ENCODE peak calls at places on chromosomes 2 and 18, in nine cellular contexts. One of them, this sample, is unnamed.

GRCh38 chr2:1647417-1648240 is 96.7 kb downstream of the PXDN start:
- DNase-seq in SHP77 treated with DMSO at 0.1 percent for 48 hours: no peak
- DNase-seq in activated CD4-positive, alpha-beta memory T cell treated with anti-CD3 and anti-CD28 coated beads for 36 hours: no peak
- DNase-seq in DND-41: no peak
- DNase-seq in AG09309: no peak
- DNase-seq in HuH-7.5: no peak
- DNase-seq in AG08396: no peak
- DNase-seq in stimulated activated CD4-positive, alpha-beta T cell treated with anti-CD3 and anti-CD28 coated beads, Interleukin-1b, Interleukin-23, amount 100 ng/mL, for 1 hour: no peak
- DNase-seq in GDM1: no peak
- DNase-seq in this sample: no peak

GRCh38 chr2:15648593-15649525 is 57.2 kb downstream of the DDX1 start:
- DNase-seq in AG09309: no peak
- DNase-seq in activated CD4-positive, alpha-beta memory T cell treated with anti-CD3 and anti-CD28 coated beads for 36 hours: no peak
- DNase-seq in HuH-7.5: no peak
- DNase-seq in GDM1: no peak
- DNase-seq in SHP77 treated with DMSO at 0.1 percent for 48 hours: no peak
- DNase-seq in DND-41: no peak
- DNase-seq in stimulated activated CD4-positive, alpha-beta T cell treated with anti-CD3 and anti-CD28 coated beads, Interleukin-1b, Interleukin-23, amount 100 ng/mL, for 1 hour: no peak
- DNase-seq in AG08396: no peak
- DNase-seq in this sample: no peak

GRCh38 chr2:159612255-159612901 is 4.0 kb downstream of the BAZ2B start:
- DNase-seq in stimulated activated CD4-positive, alpha-beta T cell treated with anti-CD3 and anti-CD28 coated beads, Interleukin-1b, Interleukin-23, amount 100 ng/mL, for 1 hour: no peak
- DNase-seq in HuH-7.5: no peak
- DNase-seq in activated CD4-positive, alpha-beta memory T cell treated with anti-CD3 and anti-CD28 coated beads for 36 hours: no peak
- DNase-seq in AG09309: no peak
- DNase-seq in GDM1: no peak
- DNase-seq in AG08396: no peak
- DNase-seq in DND-41: no peak
- DNase-seq in SHP77 treated with DMSO at 0.1 percent for 48 hours: no peak
- DNase-seq in this sample: no peak

GRCh38 chr18:48943736-48944527 is 6.8 kb downstream of the SMAD7 start:
- DNase-seq in DND-41: peak; percentile 45
- DNase-seq in SHP77 treated with DMSO at 0.1 percent for 48 hours: no peak
- DNase-seq in AG09309: no peak
- DNase-seq in activated CD4-positive, alpha-beta memory T cell treated with anti-CD3 and anti-CD28 coated beads for 36 hours: no peak
- DNase-seq in HuH-7.5: no peak
- DNase-seq in AG08396: no peak
- DNase-seq in stimulated activated CD4-positive, alpha-beta T cell treated with anti-CD3 and anti-CD28 coated beads, Interleukin-1b, Interleukin-23, amount 100 ng/mL, for 1 hour: no peak
- DNase-seq in GDM1: no peak
- DNase-seq in this sample: no peak

GRCh38 chr18:59915606-59916005 is 15.8 kb downstream of the PMAIP1 start:
- DNase-seq in HuH-7.5: no peak
- DNase-seq in stimulated activated CD4-positive, alpha-beta T cell treated with anti-CD3 and anti-CD28 coated beads, Interleukin-1b, Interleukin-23, amount 100 ng/mL, for 1 hour: no peak
- DNase-seq in DND-41: no peak
- DNase-seq in AG08396: no peak
- DNase-seq in AG09309: no peak
- DNase-seq in SHP77 treated with DMSO at 0.1 percent for 48 hours: no peak
- DNase-seq in GDM1: no peak
- DNase-seq in activated CD4-positive, alpha-beta memory T cell treated with anti-CD3 and anti-CD28 coated beads for 36 hours: no peak
- DNase-seq in this sample: no peak

GRCh38 chr2:98333922-98334321 is 12.3 kb upstream of the CNGA3 start:
- DNase-seq in AG09309: no peak
- DNase-seq in activated CD4-positive, alpha-beta memory T cell treated with anti-CD3 and anti-CD28 coated beads for 36 hours: no peak
- DNase-seq in DND-41: no peak
- DNase-seq in SHP77 treated with DMSO at 0.1 percent for 48 hours: no peak
- DNase-seq in stimulated activated CD4-positive, alpha-beta T cell treated with anti-CD3 and anti-CD28 coated beads, Interleukin-1b, Interleukin-23, amount 100 ng/mL, for 1 hour: no peak
- DNase-seq in GDM1: no peak
- DNase-seq in HuH-7.5: no peak
- DNase-seq in AG08396: no peak
- DNase-seq in this sample: no peak

GRCh38 chr18:37210781-37211180 is 354.8 kb downstream of the CELF4 start:
- DNase-seq in DND-41: no peak
- DNase-seq in AG08396: no peak
- DNase-seq in stimulated activated CD4-positive, alpha-beta T cell treated with anti-CD3 and anti-CD28 coated beads, Interleukin-1b, Interleukin-23, amount 100 ng/mL, for 1 hour: no peak
- DNase-seq in GDM1: no peak
- DNase-seq in HuH-7.5: no peak
- DNase-seq in AG09309: no peak
- DNase-seq in activated CD4-positive, alpha-beta memory T cell treated with anti-CD3 and anti-CD28 coated beads for 36 hours: no peak
- DNase-seq in SHP77 treated with DMSO at 0.1 percent for 48 hours: no peak
- DNase-seq in this sample: no peak

GRCh38 chr18:5457467-5457957 is 86.3 kb downstream of the EPB41L3 start:
- DNase-seq in stimulated activated CD4-positive, alpha-beta T cell treated with anti-CD3 and anti-CD28 coated beads, Interleukin-1b, Interleukin-23, amount 100 ng/mL, for 1 hour: no peak
- DNase-seq in activated CD4-positive, alpha-beta memory T cell treated with anti-CD3 and anti-CD28 coated beads for 36 hours: no peak
- DNase-seq in AG08396: no peak
- DNase-seq in GDM1: no peak
- DNase-seq in HuH-7.5: no peak
- DNase-seq in AG09309: no peak
- DNase-seq in DND-41: no peak
- DNase-seq in SHP77 treated with DMSO at 0.1 percent for 48 hours: no peak
- DNase-seq in this sample: no peak

GRCh38 chr18:79965119-79965902 is 868 bp downstream of the HSBP1L1 start:
- DNase-seq in HuH-7.5: peak; percentile 48
- DNase-seq in activated CD4-positive, alpha-beta memory T cell treated with anti-CD3 and anti-CD28 coated beads for 36 hours: peak; percentile 44
- DNase-seq in AG08396: peak; percentile 79
- DNase-seq in GDM1: no peak
- DNase-seq in SHP77 treated with DMSO at 0.1 percent for 48 hours: no peak
- DNase-seq in stimulated activated CD4-positive, alpha-beta T cell treated with anti-CD3 and anti-CD28 coated beads, Interleukin-1b, Interleukin-23, amount 100 ng/mL, for 1 hour: no peak
- DNase-seq in AG09309: no peak
- DNase-seq in DND-41: no peak
- DNase-seq in this sample: no peak

GRCh38 chr2:20483496-20483895 is 36.6 kb downstream of the RHOB start:
- DNase-seq in AG09309: no peak
- DNase-seq in AG08396: no peak
- DNase-seq in GDM1: no peak
- DNase-seq in HuH-7.5: no peak
- DNase-seq in SHP77 treated with DMSO at 0.1 percent for 48 hours: no peak
- DNase-seq in DND-41: no peak
- DNase-seq in stimulated activated CD4-positive, alpha-beta T cell treated with anti-CD3 and anti-CD28 coated beads, Interleukin-1b, Interleukin-23, amount 100 ng/mL, for 1 hour: no peak
- DNase-seq in activated CD4-positive, alpha-beta memory T cell treated with anti-CD3 and anti-CD28 coated beads for 36 hours: no peak
- DNase-seq in this sample: no peak

GRCh38 chr2:153477641-153478288 is 797 bp downstream of the RPRM start:
- DNase-seq in AG09309: no peak
- DNase-seq in AG08396: no peak
- DNase-seq in stimulated activated CD4-positive, alpha-beta T cell treated with anti-CD3 and anti-CD28 coated beads, Interleukin-1b, Interleukin-23, amount 100 ng/mL, for 1 hour: no peak
- DNase-seq in GDM1: no peak
- DNase-seq in SHP77 treated with DMSO at 0.1 percent for 48 hours: peak; percentile 30
- DNase-seq in activated CD4-positive, alpha-beta memory T cell treated with anti-CD3 and anti-CD28 coated beads for 36 hours: no peak
- DNase-seq in DND-41: no peak
- DNase-seq in HuH-7.5: no peak
- DNase-seq in this sample: no peak

GRCh38 chr18:45771587-45771986 is 47.6 kb downstream of the SLC14A1 start:
- DNase-seq in DND-41: no peak
- DNase-seq in HuH-7.5: no peak
- DNase-seq in activated CD4-positive, alpha-beta memory T cell treated with anti-CD3 and anti-CD28 coated beads for 36 hours: no peak
- DNase-seq in AG08396: peak; percentile 23
- DNase-seq in stimulated activated CD4-positive, alpha-beta T cell treated with anti-CD3 and anti-CD28 coated beads, Interleukin-1b, Interleukin-23, amount 100 ng/mL, for 1 hour: no peak
- DNase-seq in AG09309: no peak
- DNase-seq in GDM1: no peak
- DNase-seq in SHP77 treated with DMSO at 0.1 percent for 48 hours: no peak
- DNase-seq in this sample: no peak

GRCh38 chr2:170271340-170271739 is 93.4 kb downstream of the MYO3B start:
- DNase-seq in GDM1: no peak
- DNase-seq in AG08396: no peak
- DNase-seq in activated CD4-positive, alpha-beta memory T cell treated with anti-CD3 and anti-CD28 coated beads for 36 hours: no peak
- DNase-seq in stimulated activated CD4-positive, alpha-beta T cell treated with anti-CD3 and anti-CD28 coated beads, Interleukin-1b, Interleukin-23, amount 100 ng/mL, for 1 hour: no peak
- DNase-seq in AG09309: no peak
- DNase-seq in HuH-7.5: no peak
- DNase-seq in SHP77 treated with DMSO at 0.1 percent for 48 hours: peak; percentile 60
- DNase-seq in DND-41: no peak
- DNase-seq in this sample: no peak

GRCh38 chr2:9797681-9798556 is 45.4 kb upstream of the TAF1B start:
- DNase-seq in activated CD4-positive, alpha-beta memory T cell treated with anti-CD3 and anti-CD28 coated beads for 36 hours: no peak
- DNase-seq in DND-41: no peak
- DNase-seq in AG09309: no peak
- DNase-seq in stimulated activated CD4-positive, alpha-beta T cell treated with anti-CD3 and anti-CD28 coated beads, Interleukin-1b, Interleukin-23, amount 100 ng/mL, for 1 hour: no peak
- DNase-seq in GDM1: no peak
- DNase-seq in HuH-7.5: no peak
- DNase-seq in SHP77 treated with DMSO at 0.1 percent for 48 hours: no peak
- DNase-seq in AG08396: no peak
- DNase-seq in this sample: no peak

GRCh38 chr2:191030521-191031154 is 16.7 kb upstream of the STAT1 start:
- DNase-seq in stimulated activated CD4-positive, alpha-beta T cell treated with anti-CD3 and anti-CD28 coated beads, Interleukin-1b, Interleukin-23, amount 100 ng/mL, for 1 hour: no peak
- DNase-seq in activated CD4-positive, alpha-beta memory T cell treated with anti-CD3 and anti-CD28 coated beads for 36 hours: peak; percentile 41
- DNase-seq in DND-41: peak; percentile 54
- DNase-seq in AG09309: no peak
- DNase-seq in SHP77 treated with DMSO at 0.1 percent for 48 hours: no peak
- DNase-seq in AG08396: peak; percentile 34
- DNase-seq in HuH-7.5: no peak
- DNase-seq in GDM1: peak; percentile 46
- DNase-seq in this sample: no peak

GRCh38 chr2:71157124-71157802 is 26.8 kb downstream of the MPHOSPH10 start:
- DNase-seq in HuH-7.5: peak; percentile 47
- DNase-seq in GDM1: peak; percentile 14
- DNase-seq in AG08396: peak; percentile 55
- DNase-seq in AG09309: no peak
- DNase-seq in SHP77 treated with DMSO at 0.1 percent for 48 hours: no peak
- DNase-seq in activated CD4-positive, alpha-beta memory T cell treated with anti-CD3 and anti-CD28 coated beads for 36 hours: peak; percentile 66
- DNase-seq in stimulated activated CD4-positive, alpha-beta T cell treated with anti-CD3 and anti-CD28 coated beads, Interleukin-1b, Interleukin-23, amount 100 ng/mL, for 1 hour: peak; percentile 24
- DNase-seq in DND-41: peak; percentile 58
- DNase-seq in this sample: peak; percentile 5

GRCh38 chr2:1544478-1545069 is 131.3 kb downstream of the TPO start:
- DNase-seq in GDM1: no peak
- DNase-seq in SHP77 treated with DMSO at 0.1 percent for 48 hours: no peak
- DNase-seq in stimulated activated CD4-positive, alpha-beta T cell treated with anti-CD3 and anti-CD28 coated beads, Interleukin-1b, Interleukin-23, amount 100 ng/mL, for 1 hour: no peak
- DNase-seq in AG09309: no peak
- DNase-seq in activated CD4-positive, alpha-beta memory T cell treated with anti-CD3 and anti-CD28 coated beads for 36 hours: no peak
- DNase-seq in DND-41: no peak
- DNase-seq in HuH-7.5: no peak
- DNase-seq in AG08396: peak; percentile 69
- DNase-seq in this sample: no peak

GRCh38 chr18:63834471-63835113 is 52.9 kb upstream of the SERPINB2 start:
- DNase-seq in AG09309: peak; percentile 56
- DNase-seq in stimulated activated CD4-positive, alpha-beta T cell treated with anti-CD3 and anti-CD28 coated beads, Interleukin-1b, Interleukin-23, amount 100 ng/mL, for 1 hour: no peak
- DNase-seq in activated CD4-positive, alpha-beta memory T cell treated with anti-CD3 and anti-CD28 coated beads for 36 hours: no peak
- DNase-seq in SHP77 treated with DMSO at 0.1 percent for 48 hours: no peak
- DNase-seq in GDM1: no peak
- DNase-seq in DND-41: no peak
- DNase-seq in HuH-7.5: no peak
- DNase-seq in AG08396: no peak
- DNase-seq in this sample: no peak

GRCh38 chr2:46645681-46646162 is 166.4 kb downstream of the TMEM247 start:
- DNase-seq in activated CD4-positive, alpha-beta memory T cell treated with anti-CD3 and anti-CD28 coated beads for 36 hours: no peak
- DNase-seq in SHP77 treated with DMSO at 0.1 percent for 48 hours: no peak
- DNase-seq in AG09309: peak; percentile 76
- DNase-seq in HuH-7.5: no peak
- DNase-seq in stimulated activated CD4-positive, alpha-beta T cell treated with anti-CD3 and anti-CD28 coated beads, Interleukin-1b, Interleukin-23, amount 100 ng/mL, for 1 hour: no peak
- DNase-seq in AG08396: peak; percentile 80
- DNase-seq in DND-41: no peak
- DNase-seq in GDM1: no peak
- DNase-seq in this sample: no peak

GRCh38 chr18:58605027-58606020 is 23.6 kb downstream of the ALPK2 start:
- DNase-seq in GDM1: no peak
- DNase-seq in AG08396: peak; percentile 26
- DNase-seq in stimulated activated CD4-positive, alpha-beta T cell treated with anti-CD3 and anti-CD28 coated beads, Interleukin-1b, Interleukin-23, amount 100 ng/mL, for 1 hour: no peak
- DNase-seq in activated CD4-positive, alpha-beta memory T cell treated with anti-CD3 and anti-CD28 coated beads for 36 hours: peak; percentile 72
- DNase-seq in DND-41: no peak
- DNase-seq in HuH-7.5: peak; percentile 16
- DNase-seq in AG09309: no peak
- DNase-seq in SHP77 treated with DMSO at 0.1 percent for 48 hours: no peak
- DNase-seq in this sample: no peak

GRCh38 chr18:67710639-67711038 is 194.1 kb upstream of the DSEL start:
- DNase-seq in GDM1: no peak
- DNase-seq in AG08396: no peak
- DNase-seq in AG09309: no peak
- DNase-seq in SHP77 treated with DMSO at 0.1 percent for 48 hours: no peak
- DNase-seq in HuH-7.5: no peak
- DNase-seq in activated CD4-positive, alpha-beta memory T cell treated with anti-CD3 and anti-CD28 coated beads for 36 hours: no peak
- DNase-seq in DND-41: no peak
- DNase-seq in stimulated activated CD4-positive, alpha-beta T cell treated with anti-CD3 and anti-CD28 coated beads, Interleukin-1b, Interleukin-23, amount 100 ng/mL, for 1 hour: no peak
- DNase-seq in this sample: no peak

GRCh38 chr2:71070294-71071025 is 2.0 kb downstream of the NAGK start:
- DNase-seq in GDM1: no peak
- DNase-seq in SHP77 treated with DMSO at 0.1 percent for 48 hours: no peak
- DNase-seq in HuH-7.5: no peak
- DNase-seq in activated CD4-positive, alpha-beta memory T cell treated with anti-CD3 and anti-CD28 coated beads for 36 hours: no peak
- DNase-seq in AG08396: peak; percentile 50
- DNase-seq in DND-41: no peak
- DNase-seq in AG09309: no peak
- DNase-seq in stimulated activated CD4-positive, alpha-beta T cell treated with anti-CD3 and anti-CD28 coated beads, Interleukin-1b, Interleukin-23, amount 100 ng/mL, for 1 hour: no peak
- DNase-seq in this sample: no peak

GRCh38 chr2:188869560-188869959 is 104.6 kb upstream of the COL3A1 start:
- DNase-seq in HuH-7.5: no peak
- DNase-seq in GDM1: no peak
- DNase-seq in DND-41: no peak
- DNase-seq in AG08396: peak; percentile 28
- DNase-seq in SHP77 treated with DMSO at 0.1 percent for 48 hours: no peak
- DNase-seq in activated CD4-positive, alpha-beta memory T cell treated with anti-CD3 and anti-CD28 coated beads for 36 hours: no peak
- DNase-seq in stimulated activated CD4-positive, alpha-beta T cell treated with anti-CD3 and anti-CD28 coated beads, Interleukin-1b, Interleukin-23, amount 100 ng/mL, for 1 hour: no peak
- DNase-seq in AG09309: no peak
- DNase-seq in this sample: no peak

GRCh38 chr2:170739048-170739447 is 23.9 kb downstream of the SP5 start:
- DNase-seq in AG09309: peak; percentile 82
- DNase-seq in stimulated activated CD4-positive, alpha-beta T cell treated with anti-CD3 and anti-CD28 coated beads, Interleukin-1b, Interleukin-23, amount 100 ng/mL, for 1 hour: no peak
- DNase-seq in GDM1: no peak
- DNase-seq in activated CD4-positive, alpha-beta memory T cell treated with anti-CD3 and anti-CD28 coated beads for 36 hours: no peak
- DNase-seq in HuH-7.5: no peak
- DNase-seq in DND-41: no peak
- DNase-seq in AG08396: peak; percentile 77
- DNase-seq in SHP77 treated with DMSO at 0.1 percent for 48 hours: no peak
- DNase-seq in this sample: no peak

GRCh38 chr2:240992572-240993291 is 5.7 kb upstream of the SNED1 start:
- DNase-seq in GDM1: no peak
- DNase-seq in AG09309: no peak
- DNase-seq in AG08396: no peak
- DNase-seq in stimulated activated CD4-positive, alpha-beta T cell treated with anti-CD3 and anti-CD28 coated beads, Interleukin-1b, Interleukin-23, amount 100 ng/mL, for 1 hour: no peak
- DNase-seq in DND-41: no peak
- DNase-seq in HuH-7.5: no peak
- DNase-seq in activated CD4-positive, alpha-beta memory T cell treated with anti-CD3 and anti-CD28 coated beads for 36 hours: no peak
- DNase-seq in SHP77 treated with DMSO at 0.1 percent for 48 hours: no peak
- DNase-seq in this sample: no peak

GRCh38 chr2:40240067-40240466 is 211.8 kb downstream of the SLC8A1 start:
- DNase-seq in AG08396: peak; percentile 85
- DNase-seq in SHP77 treated with DMSO at 0.1 percent for 48 hours: no peak
- DNase-seq in HuH-7.5: no peak
- DNase-seq in GDM1: no peak
- DNase-seq in DND-41: no peak
- DNase-seq in activated CD4-positive, alpha-beta memory T cell treated with anti-CD3 and anti-CD28 coated beads for 36 hours: no peak
- DNase-seq in stimulated activated CD4-positive, alpha-beta T cell treated with anti-CD3 and anti-CD28 coated beads, Interleukin-1b, Interleukin-23, amount 100 ng/mL, for 1 hour: no peak
- DNase-seq in AG09309: peak; percentile 87
- DNase-seq in this sample: no peak

GRCh38 chr2:43312751-43313641 is 86.6 kb upstream of the ZFP36L2 start:
- DNase-seq in GDM1: no peak
- DNase-seq in HuH-7.5: no peak
- DNase-seq in AG08396: peak; percentile 70
- DNase-seq in stimulated activated CD4-positive, alpha-beta T cell treated with anti-CD3 and anti-CD28 coated beads, Interleukin-1b, Interleukin-23, amount 100 ng/mL, for 1 hour: no peak
- DNase-seq in SHP77 treated with DMSO at 0.1 percent for 48 hours: peak; percentile 60
- DNase-seq in activated CD4-positive, alpha-beta memory T cell treated with anti-CD3 and anti-CD28 coated beads for 36 hours: no peak
- DNase-seq in AG09309: peak; percentile 65
- DNase-seq in DND-41: no peak
- DNase-seq in this sample: no peak

GRCh38 chr2:10518470-10519060 is 70.4 kb upstream of the ODC1 start:
- DNase-seq in GDM1: no peak
- DNase-seq in stimulated activated CD4-positive, alpha-beta T cell treated with anti-CD3 and anti-CD28 coated beads, Interleukin-1b, Interleukin-23, amount 100 ng/mL, for 1 hour: no peak
- DNase-seq in DND-41: no peak
- DNase-seq in AG09309: no peak
- DNase-seq in AG08396: no peak
- DNase-seq in SHP77 treated with DMSO at 0.1 percent for 48 hours: no peak
- DNase-seq in activated CD4-positive, alpha-beta memory T cell treated with anti-CD3 and anti-CD28 coated beads for 36 hours: no peak
- DNase-seq in HuH-7.5: no peak
- DNase-seq in this sample: no peak

GRCh38 chr2:25333981-25334380 is 7.7 kb downstream of the DNMT3A start:
- DNase-seq in AG08396: no peak
- DNase-seq in DND-41: no peak
- DNase-seq in SHP77 treated with DMSO at 0.1 percent for 48 hours: no peak
- DNase-seq in stimulated activated CD4-positive, alpha-beta T cell treated with anti-CD3 and anti-CD28 coated beads, Interleukin-1b, Interleukin-23, amount 100 ng/mL, for 1 hour: no peak
- DNase-seq in activated CD4-positive, alpha-beta memory T cell treated with anti-CD3 and anti-CD28 coated beads for 36 hours: no peak
- DNase-seq in GDM1: no peak
- DNase-seq in HuH-7.5: no peak
- DNase-seq in AG09309: no peak
- DNase-seq in this sample: no peak

GRCh38 chr18:12639990-12640880 is 17.7 kb downstream of the SPIRE1 start:
- DNase-seq in AG08396: peak; percentile 50
- DNase-seq in AG09309: no peak
- DNase-seq in DND-41: no peak
- DNase-seq in HuH-7.5: peak; percentile 46
- DNase-seq in stimulated activated CD4-positive, alpha-beta T cell treated with anti-CD3 and anti-CD28 coated beads, Interleukin-1b, Interleukin-23, amount 100 ng/mL, for 1 hour: no peak
- DNase-seq in GDM1: no peak
- DNase-seq in SHP77 treated with DMSO at 0.1 percent for 48 hours: peak; percentile 22
- DNase-seq in activated CD4-positive, alpha-beta memory T cell treated with anti-CD3 and anti-CD28 coated beads for 36 hours: no peak
- DNase-seq in this sample: no peak

This sample was measured in esophagus squamous epithelium.